ENCODE peak calls at places on chromosomes 16 and 17, in seven cellular contexts. C is AML-193; U is activated CD4-positive, alpha-beta T cell treated with anti-CD3 and anti-CD28 coated beads, Interleukin-2, amount 50 U/mL, for 1 hour; L is activated naive CD8-positive, alpha-beta T cell treated with anti-CD3 and anti-CD28 coated beads, Interleukin-2, amount 50 U/mL, for 24 hours; O is cardiac muscle cell; G is stimulated activated effector memory CD8-positive, alpha-beta T cell treated with anti-CD3 and anti-CD28 coated beads, Interleukin-12 subunit alpha, Interleukin-12 subunit beta, amount 100 ng/mL, for 72 hours; V is naive B cell. X is an unnamed sample.

GRCh38 chr17:68381076-68381900 is 76.0 kb downstream of the WIPI1 start:
- DNase-seq in L (peak), G (peak), O (no peak), U (no peak), C (no peak), V (no peak), X (no peak)

GRCh38 chr17:11899494-11899893 is 97.8 kb downstream of the ZNF18 start:
- DNase-seq in V (no peak), G (no peak), C (no peak), O (no peak), U (no peak), L (no peak), X (no peak)

GRCh38 chr17:51057534-51057933 is 63.1 kb downstream of the SPAG9 start:
- DNase-seq in V (no peak), C (no peak), U (no peak), G (no peak), L (no peak), O (no peak), X (no peak)

GRCh38 chr17:77217566-77217965 is 76.8 kb downstream of the SEC14L1 start:
- DNase-seq in O (no peak), V (no peak), C (no peak), L (no peak), U (no peak), G (no peak), X (no peak)

GRCh38 chr17:76641501-76641900 is 2.1 kb downstream of the ST6GALNAC1 start:
- DNase-seq in G (no peak), L (no peak), U (no peak), C (no peak), O (no peak), V (no peak), X (no peak)

GRCh38 chr17:75776399-75777242 is 8.0 kb upstream of the UNK start:
- DNase-seq in V (peak), L (peak), U (peak), C (peak), O (no peak), G (no peak), X (no peak)

GRCh38 chr16:57001026-57001669 is 11.8 kb downstream of the NLRC5 start:
- DNase-seq in C (no peak), V (no peak), L (no peak), U (no peak), G (no peak), O (no peak), X (no peak)

GRCh38 chr16:4966736-4967453 is 8.8 kb downstream of the SEC14L5 start:
- DNase-seq in G (no peak), V (no peak), L (no peak), U (no peak), C (no peak), O (no peak), X (no peak)

GRCh38 chr16:3480901-3481695 is 14.2 kb downstream of the C16orf90 start:
- DNase-seq in L (no peak), V (no peak), G (no peak), C (no peak), O (peak), U (no peak), X (no peak)

GRCh38 chr17:8322078-8322477 is 12.0 kb downstream of the ARHGEF15 start:
- DNase-seq in O (no peak), C (no peak), U (no peak), G (no peak), L (no peak), V (no peak), X (no peak)

GRCh38 chr17:78997231-78997741 is 12.3 kb downstream of the CANT1 start:
- DNase-seq in U (no peak), C (no peak), V (no peak), L (no peak), O (no peak), G (no peak), X (no peak)

GRCh38 chr17:50947844-50948514 is 81.8 kb upstream of the TOB1 start:
- DNase-seq in V (no peak), G (no peak), L (no peak), C (no peak), U (no peak), O (no peak), X (no peak)

GRCh38 chr16:72865835-72866234 is 182.1 kb downstream of the ZFHX3 start:
- DNase-seq in C (no peak), L (no peak), V (no peak), G (no peak), O (no peak), U (no peak), X (no peak)

GRCh38 chr17:76996741-76997694 is 128.8 kb downstream of the MGAT5B start:
- DNase-seq in U (no peak), O (no peak), V (no peak), C (no peak), G (no peak), L (peak), X (no peak)